ENCODE peak calls at places on chromosomes 13 and 19, in eight cellular contexts. Q, B, Z, I, R, P, L and J are unnamed samples.

GRCh38 chr19:49340069-49340864 is 5.1 kb downstream of the CD37 start:
- DNase-seq in Q (peak; percentile 36), B (peak; percentile 94), Z (peak; percentile 22), I (peak; percentile 71), R (no peak), P (peak; percentile 72), L (no peak), J (peak; percentile 44)

GRCh38 chr13:110726726-110727125 is 13.2 kb downstream of the ING1 start:
- DNase-seq in Q (no peak), B (no peak), Z (no peak), I (no peak), R (no peak), P (no peak), L (no peak), J (no peak)

GRCh38 chr13:30924321-30924720 is 8.1 kb upstream of the TEX26 start:
- DNase-seq in Q (no peak), B (no peak), Z (no peak), I (no peak), R (peak; percentile 20), P (no peak), L (no peak), J (no peak)

GRCh38 chr19:23520441-23520840 is 125.2 kb upstream of the ZNF91 start:
- DNase-seq in Q (no peak), B (no peak), Z (no peak), I (no peak), R (no peak), P (no peak), L (no peak), J (no peak)

GRCh38 chr13:38002596-38002995 is 133.0 kb upstream of the TRPC4 start:
- DNase-seq in Q (no peak), B (no peak), Z (no peak), I (no peak), R (no peak), P (no peak), L (no peak), J (no peak)

GRCh38 chr13:40585911-40586471 is 80.5 kb downstream of the FOXO1 start:
- DNase-seq in Q (no peak), B (no peak), Z (no peak), I (no peak), R (no peak), P (no peak), L (peak; percentile 24), J (no peak)

GRCh38 chr13:73040479-73040878 is 18.3 kb upstream of the KLF5 start:
- DNase-seq in Q (no peak), B (no peak), Z (no peak), I (no peak), R (no peak), P (no peak), L (no peak), J (no peak)

GRCh38 chr19:30374791-30375650 is 2.8 kb downstream of the ZNF536 start:
- DNase-seq in Q (no peak), B (no peak), Z (no peak), I (no peak), R (peak; percentile 49), P (no peak), L (no peak), J (no peak)

GRCh38 chr19:34330116-34330515 is 34.9 kb upstream of the GPI start:
- DNase-seq in Q (no peak), B (no peak), Z (no peak), I (no peak), R (no peak), P (no peak), L (no peak), J (no peak)

GRCh38 chr13:28558126-28558525 is 63.2 kb upstream of the FLT1 start:
- DNase-seq in Q (no peak), B (no peak), Z (peak; percentile 86), I (no peak), R (no peak), P (no peak), L (no peak), J (peak; percentile 80)

GRCh38 chr13:37383066-37383465 is 215.5 kb downstream of the POSTN start:
- DNase-seq in Q (no peak), B (no peak), Z (no peak), I (no peak), R (no peak), P (no peak), L (no peak), J (no peak)

GRCh38 chr19:32566246-32566830 is 14.7 kb upstream of the PDCD5 start:
- DNase-seq in Q (no peak), B (no peak), Z (peak; percentile 5), I (no peak), R (no peak), P (no peak), L (no peak), J (no peak)

GRCh38 chr13:59837101-59837500 is 326.6 kb downstream of the DIAPH3 start:
- DNase-seq in Q (no peak), B (no peak), Z (no peak), I (no peak), R (no peak), P (no peak), L (no peak), J (peak; percentile 80)

GRCh38 chr13:94209110-94209509 is 270.4 kb downstream of the DCT start:
- DNase-seq in Q (no peak), B (no peak), Z (peak; percentile 26), I (no peak), R (no peak), P (no peak), L (no peak), J (peak; percentile 93)

GRCh38 chr13:75495938-75496337 is 14.0 kb upstream of the TBC1D4 start:
- DNase-seq in Q (no peak), B (no peak), Z (peak; percentile 89), I (no peak), R (no peak), P (no peak), L (no peak), J (no peak)

GRCh38 chr13:50543767-50544166 is 299.7 kb downstream of the DLEU7 start:
- DNase-seq in Q (no peak), B (no peak), Z (peak; percentile 75), I (peak; percentile 25), R (no peak), P (no peak), L (no peak), J (no peak)

GRCh38 chr19:7748756-7749155 is 1.4 kb upstream of the CD209 start:
- DNase-seq in Q (no peak), B (no peak), Z (peak; percentile 19), I (no peak), R (no peak), P (no peak), L (no peak), J (no peak)

GRCh38 chr13:113080361-113080831 is 25.2 kb upstream of the F7 start:
- DNase-seq in Q (no peak), B (no peak), Z (no peak), I (no peak), R (no peak), P (no peak), L (no peak), J (no peak)

GRCh38 chr13:98927954-98928927 is 49.6 kb downstream of the DOCK9 start:
- DNase-seq in Q (no peak), B (no peak), Z (peak; percentile 93), I (peak; percentile 48), R (no peak), P (no peak), L (no peak), J (no peak)

GRCh38 chr13:49308104-49308875 is 60.6 kb downstream of the CDADC1 start:
- DNase-seq in Q (peak; percentile 73), B (peak; percentile 95), Z (peak; percentile 89), I (peak; percentile 88), R (no peak), P (peak; percentile 85), L (peak; percentile 66), J (no peak)

GRCh38 chr19:30123611-30124010 is 181.6 kb downstream of the URI1 start:
- DNase-seq in Q (no peak), B (no peak), Z (no peak), I (no peak), R (no peak), P (no peak), L (no peak), J (no peak)

GRCh38 chr13:88068975-88069374 is 397.8 kb downstream of the SLITRK5 start:
- DNase-seq in Q (no peak), B (no peak), Z (no peak), I (no peak), R (no peak), P (no peak), L (no peak), J (no peak)

GRCh38 chr19:16227837-16228636 is 30.3 kb downstream of the AP1M1 start:
- DNase-seq in Q (no peak), B (peak; percentile 69), Z (no peak), I (no peak), R (no peak), P (no peak), L (no peak), J (no peak)

GRCh38 chr13:50829226-50829625 is 14.3 kb downstream of the DLEU7 start:
- DNase-seq in Q (no peak), B (no peak), Z (no peak), I (no peak), R (no peak), P (no peak), L (no peak), J (no peak)

GRCh38 chr13:48542581-48543341 is 9.9 kb upstream of the RCBTB2 start:
- DNase-seq in Q (no peak), B (no peak), Z (peak; percentile 63), I (peak; percentile 45), R (peak; percentile 2), P (peak; percentile 64), L (no peak), J (no peak)